ENCODE peak calls at places on chromosomes 7 and 10, in six cellular contexts. I is AG04450, X is astrocyte, Y is thoracic aorta, G is fibroblast of lung, Z is colonic mucosa. T is an unnamed sample.

GRCh38 chr7:147941316-147941715 is 649.2 kb upstream of the C7orf33 start:
- DNase-seq in I (no peak), X (no peak), Y (no peak), G (no peak), Z (no peak), T (no peak)

GRCh38 chr7:107891619-107892366 is 810 bp downstream of the DLD start:
- DNase-seq in I (no peak), X (peak), Y (no peak), G (peak), Z (no peak), T (peak)

GRCh38 chr10:78900715-78901430 is 167.9 kb upstream of the ZMIZ1 start:
- DNase-seq in I (no peak), X (no peak), Y (no peak), G (no peak), Z (peak), T (no peak)

GRCh38 chr7:115356139-115356746 is 434.3 kb downstream of the MDFIC start:
- DNase-seq in I (no peak), X (peak), Y (no peak), G (peak), Z (no peak), T (peak)

GRCh38 chr7:43619213-43620012 is 36.5 kb downstream of the STK17A start:
- DNase-seq in I (no peak), X (no peak), Y (no peak), G (no peak), Z (no peak), T (no peak)

GRCh38 chr7:6637544-6638229 is 569 bp downstream of the ZNF316 start:
- DNase-seq in I (no peak), X (peak), Y (no peak), G (peak), Z (peak), T (peak)

GRCh38 chr10:91681361-91682276 is 48.7 kb upstream of the PPP1R3C start:
- DNase-seq in I (no peak), X (no peak), Y (no peak), G (peak), Z (no peak), T (no peak)

GRCh38 chr7:116683786-116684185 is 11.8 kb downstream of the MET start:
- DNase-seq in I (no peak), X (no peak), Y (no peak), G (no peak), Z (no peak), T (peak)

GRCh38 chr10:92619368-92619767 is 26.4 kb downstream of the KIF11 start:
- DNase-seq in I (no peak), X (no peak), Y (no peak), G (no peak), Z (no peak), T (no peak)

GRCh38 chr7:659306-659847 is 67.1 kb upstream of the DNAAF5 start:
- DNase-seq in I (no peak), X (no peak), Y (no peak), G (no peak), Z (no peak), T (no peak)

GRCh38 chr7:102983602-102984001 is 70.8 kb downstream of the LRRC17 start:
- DNase-seq in I (no peak), X (peak), Y (no peak), G (peak), Z (no peak), T (no peak)

GRCh38 chr10:63253040-63253439 is 119.9 kb downstream of the NRBF2 start:
- DNase-seq in I (no peak), X (no peak), Y (no peak), G (no peak), Z (no peak), T (no peak)

GRCh38 chr7:114175140-114175539 is 239.5 kb upstream of the FOXP2 start:
- DNase-seq in I (no peak), X (peak), Y (no peak), G (peak), Z (no peak), T (no peak)

GRCh38 chr7:116592445-116592844 is 67.6 kb downstream of the CAV1 start:
- DNase-seq in I (no peak), X (no peak), Y (no peak), G (no peak), Z (peak), T (no peak)

GRCh38 chr10:114571316-114571999 is 86.6 kb downstream of the ABLIM1 start:
- DNase-seq in I (no peak), X (no peak), Y (no peak), G (no peak), Z (peak), T (no peak)

GRCh38 chr10:20883552-20883951 is 13.6 kb downstream of the NEBL start:
- DNase-seq in I (no peak), X (no peak), Y (no peak), G (no peak), Z (no peak), T (no peak)

GRCh38 chr10:98340946-98341345 is 73.0 kb upstream of the LOXL4 start:
- DNase-seq in I (no peak), X (no peak), Y (no peak), G (peak), Z (no peak), T (peak)

GRCh38 chr7:7766671-7767070 is 48.3 kb upstream of the RPA3 start:
- DNase-seq in I (no peak), X (no peak), Y (no peak), G (no peak), Z (no peak), T (no peak)

GRCh38 chr10:71093531-71093930 is 118.8 kb upstream of the UNC5B start:
- DNase-seq in I (no peak), X (no peak), Y (no peak), G (no peak), Z (no peak), T (no peak)

GRCh38 chr10:129755075-129756020 is 208.7 kb downstream of the EBF3 start:
- DNase-seq in I (no peak), X (no peak), Y (no peak), G (no peak), Z (peak), T (no peak)

GRCh38 chr10:43407576-43408330 is 1.2 kb downstream of the HNRNPF start:
- DNase-seq in I (no peak), X (peak), Y (peak), G (peak), Z (peak), T (peak)

GRCh38 chr7:39413866-39414668 is 152.1 kb upstream of the YAE1 start:
- DNase-seq in I (no peak), X (peak), Y (no peak), G (peak), Z (peak), T (peak)

GRCh38 chr7:26153823-26154783 is 2.1 kb downstream of the NFE2L3 start:
- DNase-seq in I (no peak), X (peak), Y (no peak), G (peak), Z (peak), T (peak)

GRCh38 chr7:22935269-22935668 is 78.7 kb downstream of the HYCC1 start:
- DNase-seq in I (no peak), X (peak), Y (no peak), G (no peak), Z (no peak), T (no peak)

GRCh38 chr10:55091691-55092328 is 290.8 kb upstream of the PCDH15 start:
- DNase-seq in I (no peak), X (no peak), Y (no peak), G (no peak), Z (no peak), T (peak)

GRCh38 chr7:42272793-42273665 is 36.0 kb upstream of the GLI3 start:
- DNase-seq in I (no peak), X (peak), Y (no peak), G (peak), Z (no peak), T (no peak)

GRCh38 chr10:28730031-28730778 is 52.9 kb downstream of the BAMBI start:
- DNase-seq in I (no peak), X (no peak), Y (no peak), G (no peak), Z (no peak), T (no peak)

GRCh38 chr7:156907656-156908055 is 14.7 kb upstream of the LMBR1 start:
- DNase-seq in I (no peak), X (no peak), Y (no peak), G (no peak), Z (no peak), T (no peak)

GRCh38 chr7:123727071-123727837 is 21.5 kb downstream of the WASL start:
- DNase-seq in I (peak), X (peak), Y (no peak), G (peak), Z (no peak), T (no peak)

GRCh38 chr7:35487402-35487801 is 207.5 kb downstream of the HERPUD2 start:
- DNase-seq in I (no peak), X (no peak), Y (no peak), G (no peak), Z (no peak), T (no peak)

GRCh38 chr10:101287922-101288638 is 58.8 kb upstream of the LBX1 start:
- DNase-seq in I (no peak), X (no peak), Y (no peak), G (peak), Z (no peak), T (no peak)

GRCh38 chr7:45578022-45578421 is 3.9 kb downstream of the ADCY1 start:
- DNase-seq in I (no peak), X (no peak), Y (no peak), G (no peak), Z (no peak), T (no peak)
- H3K4me3 ChIP-seq in I (no peak), X (no peak), Y (no peak), G (no peak), Z (no peak), T (no peak)

GRCh38 chr10:4944751-4945280 is 18.4 kb upstream of the AKR1C1 start:
- DNase-seq in I (no peak), X (no peak), Y (no peak), G (no peak), Z (no peak), T (no peak)

GRCh38 chr10:4945706-4946348 is 17.4 kb upstream of the AKR1C1 start:
- DNase-seq in I (no peak), X (no peak), Y (no peak), G (no peak), Z (no peak), T (no peak)

GRCh38 chr10:4939224-4940072 is 23.8 kb upstream of the AKR1C1 start:
- DNase-seq in I (no peak), X (no peak), Y (no peak), G (peak), Z (no peak), T (no peak)

GRCh38 chr10:4943821-4944220 is 19.4 kb upstream of the AKR1C1 start:
- DNase-seq in I (no peak), X (no peak), Y (no peak), G (peak), Z (no peak), T (no peak)

GRCh38 chr10:4941540-4942330 is 21.5 kb upstream of the AKR1C1 start:
- DNase-seq in I (no peak), X (no peak), Y (no peak), G (peak), Z (no peak), T (no peak)
- H3K27ac ChIP-seq in I (no peak), X (no peak), Y (peak), G (peak), Z (no peak), T (no peak)

GRCh38 chr10:132371641-132372081 is 25.3 kb upstream of the PWWP2B start:
- DNase-seq in I (no peak), X (no peak), Y (no peak), G (no peak), Z (no peak), T (no peak)
- TF ChIP-seq CTCF in I (peak), X (peak), Y (no peak), G (peak), Z (no peak), T (peak)

GRCh38 chr7:151115121-151115835 is 29.0 kb downstream of the AGAP3 start:
- DNase-seq in I (no peak), X (no peak), Y (no peak), G (peak), Z (no peak), T (no peak)
- H3K4me3 ChIP-seq in I (no peak), X (peak), Y (no peak), G (no peak), Z (peak), T (no peak)

GRCh38 chr7:76069238-76069638 is 21.3 kb downstream of the MDH2 start:
- DNase-seq in I (peak), X (peak), Y (no peak), G (peak), Z (peak), T (no peak)
- H3K27ac ChIP-seq in I (peak), X (no peak), Y (no peak), G (no peak), Z (no peak), T (no peak)

DNA sequence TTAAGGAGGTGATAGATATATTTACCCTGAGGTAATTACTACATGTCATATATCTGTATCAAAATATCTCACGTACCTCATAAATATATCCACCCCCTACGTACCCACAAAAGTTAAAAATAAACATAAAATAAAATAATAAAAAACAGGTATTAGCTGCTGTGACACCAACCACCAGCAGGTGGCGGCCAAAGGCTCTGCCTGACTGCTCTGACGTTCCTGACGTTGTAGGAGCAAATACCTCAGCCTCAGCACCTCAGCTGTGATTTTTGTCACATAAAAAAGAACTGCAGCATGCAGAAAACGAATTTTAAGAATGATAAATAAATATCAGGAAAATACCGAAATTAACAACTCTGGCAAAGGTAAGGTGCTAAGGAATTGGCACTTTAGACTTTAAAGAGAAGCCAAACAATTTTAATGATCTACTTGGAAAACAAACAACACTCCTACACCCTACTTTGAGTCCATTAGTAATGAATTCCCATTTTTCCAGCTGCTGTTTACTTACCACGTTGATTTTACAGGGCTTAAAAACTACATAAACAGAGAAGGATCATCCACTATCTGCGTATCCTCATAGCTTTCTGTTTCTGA is 125.4 kb upstream of the TARP start:
- DNase-seq in I (peak), X (peak), Y (no peak), G (peak), Z (peak), T (peak)
- TF ChIP-seq CTCF in I (peak), X (peak), Y (peak), G (peak), Z (peak), T (peak)

DNA sequence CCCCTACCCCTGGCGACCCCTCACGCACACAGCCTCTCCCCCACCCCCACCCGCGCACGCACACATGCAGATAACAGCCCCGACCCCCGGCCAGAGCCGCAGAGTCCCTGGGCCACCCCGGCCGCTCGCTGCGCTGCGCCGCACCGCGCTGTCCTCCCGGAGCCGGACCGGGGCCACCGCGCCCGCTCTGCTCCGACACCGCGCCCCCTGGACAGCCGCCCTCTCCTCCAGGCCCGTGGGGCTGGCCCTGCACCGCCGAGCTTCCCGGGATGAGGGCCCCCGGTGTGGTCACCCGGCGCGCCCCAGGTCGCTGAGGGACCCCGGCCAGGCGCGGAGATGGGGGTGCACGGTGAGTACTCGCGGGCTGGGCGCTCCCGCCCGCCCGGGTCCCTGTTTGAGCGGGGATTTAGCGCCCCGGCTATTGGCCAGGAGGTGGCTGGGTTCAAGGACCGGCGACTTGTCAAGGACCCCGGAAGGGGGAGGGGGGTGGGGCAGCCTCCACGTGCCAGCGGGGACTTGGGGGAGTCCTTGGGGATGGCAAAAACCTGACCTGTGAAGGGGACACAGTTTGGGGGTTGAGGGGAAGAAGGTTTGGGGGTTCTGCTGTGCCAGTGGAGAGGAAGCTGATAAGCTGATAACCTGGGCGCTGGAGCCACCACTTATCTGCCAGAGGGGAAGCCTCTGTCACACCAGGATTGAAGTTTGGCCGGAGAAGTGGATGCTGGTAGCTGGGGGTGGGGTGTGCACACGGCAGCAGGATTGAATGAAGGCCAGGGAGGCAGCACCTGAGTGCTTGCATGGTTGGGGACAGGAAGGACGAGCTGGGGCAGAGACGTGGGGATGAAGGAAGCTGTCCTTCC is 607 bp downstream of the EPO start:
- DNase-seq in I (no peak), X (no peak), Y (no peak), G (no peak), Z (no peak), T (no peak)
- H3K4me3 ChIP-seq in I (no peak), X (no peak), Y (no peak), G (no peak), Z (no peak), T (no peak)

DNA sequence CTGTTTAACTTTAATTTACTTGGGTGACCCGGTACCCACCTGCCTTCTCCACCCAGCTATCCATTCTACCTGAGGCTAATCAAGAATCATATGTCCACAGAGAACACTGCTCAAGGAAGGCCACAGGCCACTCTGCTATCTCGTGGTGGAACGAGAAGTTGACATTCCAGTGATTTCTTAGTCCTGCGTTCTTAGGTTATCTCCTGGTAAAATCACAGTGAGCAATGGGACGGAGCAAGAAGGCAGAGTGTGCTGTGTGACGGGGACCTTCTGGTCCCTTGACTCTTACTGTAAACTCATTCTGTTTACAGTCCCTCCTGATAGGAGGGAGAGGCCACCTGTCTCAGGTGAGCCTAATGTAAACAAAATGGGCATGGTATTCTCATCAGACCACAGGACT is 256.6 kb downstream of the TNS3 start:
- DNase-seq in I (no peak), X (no peak), Y (no peak), G (no peak), Z (no peak), T (no peak)
- H3K27ac ChIP-seq in I (peak), X (no peak), Y (no peak), G (no peak), Z (peak), T (no peak)

GRCh38 chr7:47896809-47897423 is 51.4 kb downstream of the PKD1L1 start:
- DNase-seq in I (no peak), X (no peak), Y (no peak), G (no peak), Z (no peak), T (no peak)
- TF ChIP-seq CTCF in I (no peak), X (no peak), Y (no peak), G (no peak), Z (no peak), T (no peak)

DNA sequence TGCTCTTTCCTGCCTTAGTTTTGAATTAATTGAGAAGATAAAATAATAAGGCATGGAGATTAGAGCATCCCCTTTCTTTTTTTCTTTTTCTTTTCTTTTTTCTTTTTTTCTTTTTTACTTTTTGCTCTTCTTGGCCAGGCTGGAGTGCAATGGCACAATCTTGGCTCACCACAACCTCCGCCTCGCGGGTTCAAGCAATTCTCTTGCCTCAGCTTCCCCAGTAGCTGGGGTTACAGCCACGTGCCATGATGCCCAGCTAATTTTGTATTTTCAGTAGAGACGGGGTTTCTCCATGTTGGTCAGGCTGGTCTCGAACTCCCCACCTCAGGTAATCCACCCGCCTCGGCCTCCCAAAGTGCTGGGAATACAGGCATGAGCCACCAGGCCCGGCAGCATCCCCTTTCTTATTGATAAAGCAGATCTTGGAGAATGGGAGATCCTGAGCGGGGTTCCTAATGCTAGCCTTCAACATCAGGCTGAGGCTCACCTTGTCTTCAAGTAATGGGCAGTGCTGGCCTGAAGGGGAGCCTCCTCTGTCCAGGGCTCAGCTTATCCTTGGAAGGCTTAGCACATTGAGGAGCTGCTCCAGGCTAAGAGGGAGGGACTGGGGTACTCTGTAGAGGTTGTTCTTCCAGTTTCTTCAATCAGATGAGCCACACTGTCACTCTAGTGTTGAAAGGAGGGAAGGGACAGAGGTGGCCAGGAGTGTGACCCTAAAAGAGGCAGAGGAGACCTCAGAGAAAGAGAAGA is 27.9 kb downstream of the GSTO2 start:
- DNase-seq in I (no peak), X (no peak), Y (no peak), G (no peak), Z (no peak), T (no peak)
- H3K4me3 ChIP-seq in I (no peak), X (no peak), Y (no peak), G (no peak), Z (no peak), T (no peak)

T was measured in MM.1S.